ENCODE peak calls at places on chromosomes 11 and 22, in five cellular contexts. One of them, this sample, is unnamed.

GRCh38 chr11:47987781-47988180 is 7.4 kb downstream of the PTPRJ start:
- DNase-seq in AG04450: no peak
- DNase-seq in NCI-H146: no peak
- DNase-seq in HepG2: no peak
- DNase-seq in C1 segment of cervical spinal cord: peak; percentile 16
- DNase-seq in this sample: peak; percentile 57

GRCh38 chr11:74981888-74982287 is 6.8 kb upstream of the NEU3 start:
- DNase-seq in AG04450: no peak
- DNase-seq in NCI-H146: no peak
- DNase-seq in HepG2: peak; percentile 45
- DNase-seq in C1 segment of cervical spinal cord: no peak
- DNase-seq in this sample: no peak

GRCh38 chr11:36460220-36460619 is 49.9 kb downstream of the TRAF6 start:
- DNase-seq in AG04450: no peak
- DNase-seq in NCI-H146: no peak
- DNase-seq in HepG2: no peak
- DNase-seq in C1 segment of cervical spinal cord: peak; percentile 20
- DNase-seq in this sample: no peak

GRCh38 chr22:35155403-35156025 is 89.6 kb downstream of the ISX start:
- DNase-seq in AG04450: no peak
- DNase-seq in NCI-H146: no peak
- DNase-seq in HepG2: no peak
- DNase-seq in C1 segment of cervical spinal cord: no peak
- DNase-seq in this sample: no peak

GRCh38 chr11:28581286-28582242 is 473.4 kb downstream of the METTL15 start:
- DNase-seq in AG04450: peak; percentile 23
- DNase-seq in NCI-H146: no peak
- DNase-seq in HepG2: no peak
- DNase-seq in C1 segment of cervical spinal cord: no peak
- DNase-seq in this sample: no peak

GRCh38 chr11:57073121-57073520 is 84.4 kb downstream of the OR5AK2 start:
- DNase-seq in AG04450: no peak
- DNase-seq in NCI-H146: no peak
- DNase-seq in HepG2: no peak
- DNase-seq in C1 segment of cervical spinal cord: no peak
- DNase-seq in this sample: no peak

GRCh38 chr22:20403779-20404140 is 9.8 kb downstream of the ZNF74 start:
- DNase-seq in AG04450: no peak
- DNase-seq in NCI-H146: no peak
- DNase-seq in HepG2: no peak
- DNase-seq in C1 segment of cervical spinal cord: no peak
- DNase-seq in this sample: no peak

GRCh38 chr11:67415501-67416304 is at the start of gene CARNS1:
- DNase-seq in AG04450: no peak
- DNase-seq in NCI-H146: peak; percentile 33
- DNase-seq in HepG2: no peak
- DNase-seq in C1 segment of cervical spinal cord: peak; percentile 80
- DNase-seq in this sample: no peak

GRCh38 chr22:20282901-20283673 is 15.0 kb upstream of the RTN4R start:
- DNase-seq in AG04450: no peak
- DNase-seq in NCI-H146: peak; percentile 52
- DNase-seq in HepG2: no peak
- DNase-seq in C1 segment of cervical spinal cord: no peak
- DNase-seq in this sample: no peak